ENCODE peak calls at places on chromosomes 6 and 20, in eight cellular contexts. G is BJ, U is neural crest cell, E is upper lobe of right lung, V is B cell, I is GM23338, M is heart left ventricle, D is astrocyte of the spinal cord. N is an unnamed sample.

GRCh38 chr20:64183313-64183712 is 19.1 kb downstream of the MYT1 start:
- DNase-seq in V (no peak), U (no peak), I (no peak), D (no peak), M (no peak), E (no peak), G (no peak), N (no peak)

GRCh38 chr20:1430004-1430451 is 36.6 kb downstream of the NSFL1C start:
- DNase-seq in V (no peak), D (no peak), U (no peak), I (no peak), E (no peak), M (no peak), G (no peak), N (no peak)

GRCh38 chr6:151690768-151691562 is 116.5 kb upstream of the ESR1 start:
- DNase-seq in G (no peak), M (no peak), I (no peak), U (no peak), D (no peak), E (no peak), V (peak), N (no peak)

GRCh38 chr20:11001767-11002540 is 328.2 kb upstream of the JAG1 start:
- DNase-seq in I (no peak), U (no peak), M (no peak), E (no peak), V (no peak), D (peak), G (no peak), N (no peak)

GRCh38 chr6:79949235-79949634 is 1.9 kb upstream of the ELOVL4 start:
- DNase-seq in E (no peak), I (peak), U (peak), G (no peak), V (peak), M (peak), D (peak), N (peak)

GRCh38 chr20:24048014-24048611 is 59.5 kb upstream of the GGTLC1 start:
- DNase-seq in V (no peak), G (no peak), M (no peak), I (no peak), E (no peak), D (no peak), U (no peak), N (no peak)

GRCh38 chr6:16450285-16450684 is 211.9 kb downstream of the GMPR start:
- DNase-seq in E (no peak), V (no peak), G (peak), D (peak), M (no peak), I (no peak), U (no peak), N (no peak)

GRCh38 chr20:52747736-52748135 is 224.4 kb upstream of the TSHZ2 start:
- DNase-seq in V (no peak), U (no peak), M (peak), G (no peak), E (no peak), I (peak), D (no peak), N (peak)

GRCh38 chr6:168441434-168442391 is 729 bp downstream of the SMOC2 start:
- DNase-seq in E (no peak), V (no peak), D (no peak), M (peak), U (no peak), I (peak), G (no peak), N (peak)

GRCh38 chr6:71203211-71203610 is 85.4 kb upstream of the OGFRL1 start:
- DNase-seq in U (no peak), G (no peak), D (no peak), M (no peak), E (no peak), V (no peak), I (no peak), N (no peak)

GRCh38 chr6:152004036-152004566 is 196.6 kb downstream of the ESR1 start:
- DNase-seq in I (no peak), M (no peak), E (no peak), U (no peak), D (peak), V (no peak), G (no peak), N (no peak)

GRCh38 chr6:166903027-166903426 is 53.3 kb downstream of the RNASET2 start:
- DNase-seq in V (no peak), G (no peak), M (no peak), U (no peak), E (no peak), D (no peak), I (no peak), N (no peak)

GRCh38 chr6:11429577-11429976 is 108.0 kb upstream of the TMEM170B start:
- DNase-seq in U (no peak), E (no peak), D (peak), V (no peak), I (peak), G (no peak), M (no peak), N (no peak)

GRCh38 chr6:45493761-45494160 is 116.0 kb upstream of the SUPT3H start:
- DNase-seq in G (no peak), D (no peak), E (no peak), V (no peak), M (no peak), U (no peak), I (no peak), N (no peak)

GRCh38 chr6:162681447-162681846 is 46.1 kb downstream of the PRKN start:
- DNase-seq in I (no peak), U (no peak), V (no peak), M (no peak), E (no peak), D (no peak), G (no peak), N (no peak)

GRCh38 chr20:43457640-43458421 is at the start of gene SRSF6:
- DNase-seq in E (peak), V (peak), D (peak), G (peak), I (peak), U (peak), M (peak), N (peak)

GRCh38 chr20:64143018-64143801 is 21.0 kb upstream of the MYT1 start:
- DNase-seq in V (no peak), D (no peak), I (no peak), G (no peak), M (no peak), E (peak), U (no peak), N (no peak)

GRCh38 chr6:56193846-56194245 is 53.5 kb downstream of the COL21A1 start:
- DNase-seq in U (no peak), M (no peak), D (peak), G (peak), I (no peak), V (no peak), E (no peak), N (no peak)

GRCh38 chr6:83417880-83418663 is 12.8 kb downstream of the ME1 start:
- DNase-seq in U (no peak), I (peak), V (no peak), E (no peak), D (peak), G (no peak), M (no peak), N (no peak)

GRCh38 chr20:10404023-10404628 is 29.9 kb downstream of the MKKS start:
- DNase-seq in V (no peak), M (no peak), D (no peak), I (no peak), U (no peak), G (no peak), E (no peak), N (no peak)

GRCh38 chr20:49622243-49622642 is 54.3 kb upstream of the PTGIS start:
- DNase-seq in U (no peak), V (no peak), G (no peak), M (no peak), E (no peak), D (no peak), I (no peak), N (no peak)

GRCh38 chr6:132354517-132355167 is 46.6 kb downstream of the MOXD1 start:
- DNase-seq in G (no peak), E (no peak), D (no peak), M (peak), V (peak), U (no peak), I (peak), N (no peak)

GRCh38 chr20:1851396-1851795 is 43.8 kb upstream of the SIRPA start:
- DNase-seq in E (no peak), U (no peak), M (no peak), I (no peak), V (no peak), D (no peak), G (no peak), N (no peak)

GRCh38 chr20:33532753-33533459 is 43.0 kb downstream of the CBFA2T2 start:
- DNase-seq in V (no peak), E (no peak), D (no peak), M (no peak), U (no peak), G (no peak), I (no peak), N (no peak)

DNA sequence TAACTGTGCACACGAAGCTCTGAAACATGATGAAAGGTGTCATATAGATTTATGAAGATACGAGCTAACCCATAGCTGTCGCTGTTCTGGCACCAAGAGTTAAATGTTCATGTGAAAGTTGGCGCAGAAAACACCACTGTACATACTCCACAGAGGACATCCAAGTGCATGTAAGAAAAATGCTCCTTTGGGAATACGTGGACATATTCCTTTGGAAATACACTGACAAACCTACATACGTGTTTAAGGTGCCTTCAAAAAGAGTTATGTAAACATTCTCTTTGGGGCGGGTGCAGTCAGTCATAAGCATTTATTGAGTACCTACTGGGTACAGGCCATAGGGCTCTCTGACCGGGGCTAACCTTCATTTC is 723 bp upstream of the ARID1B start:
- DNase-seq in U (no peak), V (peak), I (no peak), E (no peak), D (peak), G (no peak), M (no peak), N (no peak)
- TF ChIP-seq CTCF in U (no peak), V (no peak), I (no peak), E (no peak), D (no peak), G (no peak), M (no peak), N (no peak)

GRCh38 chr6:30700340-30700739 is 9.6 kb upstream of the NRM start:
- DNase-seq in M (peak), U (no peak), D (no peak), V (no peak), E (no peak), I (peak), G (no peak), N (peak)
- TF ChIP-seq CTCF in M (no peak), U (no peak), D (no peak), V (no peak), E (no peak), I (no peak), G (no peak), N (no peak)

DNA sequence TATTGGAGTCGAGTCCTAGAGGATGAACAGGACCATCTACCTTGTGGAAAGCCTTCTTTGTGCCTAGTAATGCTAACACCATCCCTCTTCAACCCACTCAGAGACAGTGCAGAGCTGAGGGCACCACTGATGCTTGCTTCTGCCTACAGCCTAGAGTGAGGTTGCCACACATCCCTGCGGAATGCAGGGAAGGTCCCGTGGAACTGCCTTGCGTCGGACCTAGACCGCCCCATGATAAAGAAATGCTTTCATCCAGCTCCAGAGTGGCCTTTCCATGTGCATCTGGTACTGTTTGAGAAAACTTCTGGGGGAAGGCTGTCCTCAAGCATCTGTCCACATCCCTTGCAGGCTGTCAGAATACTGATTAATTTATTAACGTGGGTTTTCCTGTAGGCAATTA is 168.4 kb downstream of the PHACTR1 start:
- DNase-seq in E (no peak), U (no peak), V (no peak), G (no peak), M (no peak), I (no peak), D (no peak), N (no peak)
- TF ChIP-seq CTCF in E (no peak), U (no peak), V (no peak), G (no peak), M (no peak), I (no peak), D (no peak), N (no peak)

DNA sequence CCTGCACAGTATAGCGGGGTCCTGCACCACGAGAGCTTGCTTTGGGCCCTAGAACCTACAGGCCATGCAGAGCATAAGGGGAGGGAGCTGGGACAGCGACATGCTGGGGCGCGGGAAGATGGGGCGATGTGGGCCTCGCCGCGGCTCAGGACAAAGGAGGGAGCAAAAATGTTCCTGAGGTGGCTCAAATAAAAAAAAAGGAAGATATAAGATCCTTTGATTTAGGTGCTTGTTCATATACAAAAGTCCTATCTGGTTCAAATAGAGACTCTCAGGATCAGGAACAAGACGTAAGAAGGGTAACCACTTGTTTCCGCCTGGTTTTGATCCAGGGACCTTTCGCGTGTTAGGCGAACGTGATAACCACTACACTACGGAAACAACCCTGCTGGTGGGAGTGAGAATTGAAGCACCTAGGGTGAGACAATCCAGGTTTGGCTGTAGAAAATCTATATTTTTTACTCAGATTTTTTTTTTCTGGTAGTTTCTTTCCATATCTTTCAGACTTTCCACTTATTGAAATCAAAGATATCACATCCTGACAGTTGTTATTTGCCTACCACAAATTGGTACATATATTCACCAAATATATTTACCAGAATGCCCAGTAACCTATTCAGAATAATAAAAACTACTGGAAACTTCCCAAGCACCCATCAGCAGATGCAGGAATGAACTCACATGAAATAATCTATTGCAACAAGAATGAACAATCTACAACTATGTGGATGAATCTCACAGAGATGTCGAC is 177.9 kb upstream of the ZNF184 start:
- DNase-seq in E (no peak), D (peak), U (peak), I (peak), M (no peak), V (no peak), G (no peak), N (peak)
- TF ChIP-seq CTCF in E (no peak), D (peak), U (peak), I (peak), M (no peak), V (peak), G (peak), N (peak)

GRCh38 chr6:35024601-35025054 is 116.5 kb downstream of the TCP11 start:
- DNase-seq in G (no peak), M (peak), E (peak), V (no peak), D (peak), I (peak), U (no peak), N (peak)

GRCh38 chr6:35027807-35028206 is 113.3 kb downstream of the TCP11 start:
- DNase-seq in D (no peak), V (no peak), I (no peak), U (no peak), E (no peak), M (no peak), G (no peak), N (no peak)

GRCh38 chr6:35023601-35024000 is 117.5 kb downstream of the TCP11 start:
- DNase-seq in V (no peak), G (no peak), U (no peak), D (no peak), E (no peak), I (no peak), M (no peak), N (no peak)

GRCh38 chr6:35026434-35027222 is 114.5 kb downstream of the TCP11 start:
- DNase-seq in V (no peak), U (no peak), M (no peak), I (no peak), D (peak), E (no peak), G (no peak), N (no peak)

DNA sequence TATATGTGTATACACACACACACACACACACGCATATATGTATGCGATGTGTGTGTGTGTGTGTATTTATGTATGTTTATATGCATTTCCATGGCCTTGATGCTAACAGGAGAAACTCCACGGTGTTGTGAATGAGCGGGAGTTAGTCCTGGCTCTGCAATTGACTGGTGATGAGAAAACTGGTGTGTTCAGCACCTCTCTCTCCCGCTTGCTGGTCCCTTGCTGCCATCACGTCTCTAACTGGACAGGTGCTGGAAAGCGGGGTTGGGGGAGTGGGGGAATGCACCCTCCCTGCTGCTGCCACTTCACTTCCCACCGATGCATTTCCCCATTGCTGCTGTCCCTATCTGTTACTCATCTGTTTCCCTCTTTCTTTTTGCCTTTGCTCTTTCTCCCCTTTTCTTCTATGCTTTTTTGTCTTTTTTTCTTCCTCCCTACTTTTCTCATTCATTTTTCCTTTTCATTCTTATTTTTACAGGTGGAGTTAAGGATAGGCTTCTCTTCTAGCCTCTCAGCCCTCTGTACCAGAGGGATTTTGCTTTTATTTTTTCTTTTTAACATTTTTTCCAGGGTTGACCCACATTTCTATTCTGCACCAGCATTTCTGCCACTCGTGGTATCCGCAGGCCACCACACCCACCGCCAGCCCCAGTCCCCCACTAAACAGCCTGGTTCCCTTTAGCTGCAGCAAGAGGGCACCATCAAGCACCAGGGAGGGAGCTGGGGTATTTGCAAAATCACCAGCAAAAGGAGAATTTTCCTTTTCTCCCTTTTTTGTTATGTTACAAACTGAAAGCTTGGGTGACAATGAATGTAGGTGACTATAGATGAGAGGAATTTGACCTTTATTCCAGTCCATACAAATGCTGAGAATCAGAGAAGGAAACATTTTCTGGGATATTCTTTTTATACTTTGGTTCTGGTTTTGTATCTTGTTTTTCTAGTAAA is 115.6 kb downstream of the TCP11 start:
- DNase-seq in M (no peak), E (no peak), V (no peak), G (no peak), U (no peak), I (peak), D (no peak), N (no peak)
- TF ChIP-seq CTCF in M (peak), E (no peak), V (no peak), G (peak), U (no peak), I (peak), D (peak), N (no peak)

GRCh38 chr6:138782243-138782642 is 8.7 kb downstream of the CCDC28A start:
- DNase-seq in M (no peak), G (no peak), I (no peak), U (no peak), V (no peak), D (no peak), E (no peak), N (no peak)
- TF ChIP-seq CTCF in M (no peak), G (no peak), I (no peak), U (no peak), V (no peak), D (no peak), E (no peak), N (no peak)

DNA sequence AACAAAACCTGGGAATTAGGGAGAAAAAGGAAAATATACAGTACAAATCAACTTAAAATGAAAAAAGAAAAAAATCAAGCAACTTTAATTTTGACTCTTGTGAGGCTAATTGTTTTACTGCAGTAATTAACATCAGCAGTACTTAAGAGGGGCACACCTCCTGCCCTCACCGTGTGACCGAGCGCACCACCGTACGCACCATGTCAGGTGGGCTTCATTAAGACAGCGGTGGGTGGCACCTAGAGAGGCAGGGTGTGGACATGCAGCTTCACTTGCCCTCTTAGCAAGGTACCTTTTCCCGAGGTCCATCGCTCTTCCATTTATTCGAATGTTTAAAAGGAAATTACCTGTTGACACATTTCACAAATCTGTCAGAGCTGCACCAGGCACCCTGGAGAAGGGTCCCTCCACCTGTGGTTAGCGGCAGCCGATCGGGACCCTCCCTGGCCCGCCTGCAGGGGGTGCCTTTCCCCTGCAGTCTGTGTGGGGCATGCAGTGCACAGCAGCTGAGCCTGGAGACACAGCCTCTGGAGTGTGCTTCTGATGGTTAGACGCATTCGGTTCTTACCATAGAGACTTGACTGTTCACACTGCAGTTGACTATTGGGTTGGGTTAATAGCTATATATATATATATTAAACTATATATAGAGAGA is 184.1 kb downstream of the TMEM242 start:
- DNase-seq in E (no peak), V (no peak), U (no peak), G (no peak), I (peak), D (no peak), M (no peak), N (peak)
- TF ChIP-seq CTCF in E (peak), V (no peak), U (peak), G (peak), I (peak), D (peak), M (peak), N (peak)

GRCh38 chr20:58892126-58892931 is 39.8 kb downstream of the GNAS start:
- DNase-seq in I (peak), V (peak), D (peak), G (no peak), U (peak), M (peak), E (peak), N (peak)
- TF ChIP-seq CTCF in I (no peak), V (no peak), D (peak), G (peak), U (no peak), M (no peak), E (peak), N (no peak)

GRCh38 chr6:137878810-137879285 is 11.8 kb downstream of the TNFAIP3 start:
- DNase-seq in I (peak), D (no peak), U (peak), G (no peak), M (peak), V (no peak), E (no peak), N (peak)
- TF ChIP-seq CTCF in I (peak), D (peak), U (peak), G (no peak), M (no peak), V (no peak), E (peak), N (no peak)